ENCODE peak calls at places on chromosomes 12 and 14, in seven cellular contexts. M, H, Y, Q, C, V and G are unnamed samples. For H3K9me3, the result is how much of the 10 kb centered on the place peaks cover.

GRCh38 chr12:2629051-2629450 is 165.7 kb upstream of the FKBP4 start:
- DNase-seq in H (no peak), Y (no peak), C (no peak), V (no peak), M (no peak), Q (no peak), G (no peak)

GRCh38 chr12:76426160-76426559 is 77.9 kb upstream of the BBS10 start:
- DNase-seq in M (no peak), H (no peak), C (no peak), Y (no peak), Q (no peak), V (no peak), G (no peak)

GRCh38 chr14:21734457-21735074 is 60.9 kb upstream of the OR4E1 start:
- DNase-seq in Q (no peak), Y (peak), H (peak), V (peak), M (peak), C (no peak), G (peak)

GRCh38 chr12:132925597-132926416 is 30.3 kb downstream of the ZNF605 start:
- DNase-seq in C (no peak), Y (no peak), M (no peak), H (no peak), V (no peak), Q (no peak), G (no peak)

GRCh38 chr12:24955389-24955788 is 6.5 kb upstream of the BCAT1 start:
- DNase-seq in M (no peak), Q (no peak), Y (no peak), H (no peak), C (no peak), V (no peak), G (no peak)

GRCh38 chr12:100574262-100575074 is 984 bp downstream of the GAS2L3 start:
- DNase-seq in H (peak), V (peak), M (no peak), C (no peak), Y (peak), Q (no peak), G (peak)

GRCh38 chr12:104276192-104277131 is 27.1 kb upstream of the EID3 start:
- DNase-seq in H (peak), C (no peak), Y (no peak), M (no peak), V (no peak), Q (peak), G (no peak)

GRCh38 chr12:40010899-40011774 is 94.7 kb downstream of the SLC2A13 start:
- DNase-seq in M (peak), H (peak), C (peak), V (peak), Q (peak), Y (peak), G (peak)

DNA sequence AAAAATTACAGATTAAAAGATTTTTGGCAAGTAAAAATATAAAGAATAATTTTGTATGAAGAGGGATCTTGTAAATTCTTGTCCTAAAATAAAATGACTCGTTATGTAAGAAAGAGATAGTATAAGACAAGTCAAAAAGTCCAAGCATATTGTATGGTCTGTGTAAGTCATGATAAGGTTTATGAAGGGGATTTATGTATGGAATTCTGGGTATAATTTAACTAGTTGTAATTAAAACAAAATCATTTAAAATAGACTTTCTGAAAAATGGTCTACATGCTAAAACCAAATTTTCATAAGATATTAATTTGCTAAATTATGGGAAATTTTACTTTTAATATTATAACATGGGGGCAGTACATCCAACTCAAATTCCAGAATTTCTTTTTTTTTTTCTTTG is 17.6 kb upstream of the PEX5 start:
- DNase-seq in M (no peak), Q (no peak), Y (peak), H (no peak), C (no peak), V (no peak), G (no peak)
- H3K9me3 ChIP-seq in M (under half), Q (under half), Y (under half), H (under half), C (under half), V (under half), G (under half)

DNA sequence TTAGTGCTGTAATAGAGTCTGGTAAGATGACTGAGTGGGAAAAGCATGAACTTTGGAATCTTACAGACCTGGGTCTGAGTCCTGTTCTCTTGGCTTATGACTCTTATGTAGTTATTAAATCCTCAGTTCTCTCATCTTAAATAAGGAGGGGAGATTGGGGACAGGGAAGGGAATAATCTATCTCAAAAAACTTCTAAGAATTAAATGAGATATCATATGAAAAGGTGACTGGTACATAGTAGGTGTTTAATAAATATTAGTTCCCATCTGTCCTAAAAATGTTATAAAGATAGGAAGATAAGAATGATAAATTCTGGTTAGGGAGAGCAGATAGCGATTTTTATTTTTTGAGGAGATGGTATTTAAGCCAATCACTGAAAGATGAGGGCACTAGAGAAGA is 119.1 kb downstream of the INSM2 start:
- DNase-seq in M (no peak), V (no peak), C (no peak), Q (no peak), H (no peak), Y (no peak), G (no peak)
- H3K9me3 ChIP-seq in M (under half), V (under half), C (under half), Q (under half), H (under half), Y (under half), G (under half)

DNA sequence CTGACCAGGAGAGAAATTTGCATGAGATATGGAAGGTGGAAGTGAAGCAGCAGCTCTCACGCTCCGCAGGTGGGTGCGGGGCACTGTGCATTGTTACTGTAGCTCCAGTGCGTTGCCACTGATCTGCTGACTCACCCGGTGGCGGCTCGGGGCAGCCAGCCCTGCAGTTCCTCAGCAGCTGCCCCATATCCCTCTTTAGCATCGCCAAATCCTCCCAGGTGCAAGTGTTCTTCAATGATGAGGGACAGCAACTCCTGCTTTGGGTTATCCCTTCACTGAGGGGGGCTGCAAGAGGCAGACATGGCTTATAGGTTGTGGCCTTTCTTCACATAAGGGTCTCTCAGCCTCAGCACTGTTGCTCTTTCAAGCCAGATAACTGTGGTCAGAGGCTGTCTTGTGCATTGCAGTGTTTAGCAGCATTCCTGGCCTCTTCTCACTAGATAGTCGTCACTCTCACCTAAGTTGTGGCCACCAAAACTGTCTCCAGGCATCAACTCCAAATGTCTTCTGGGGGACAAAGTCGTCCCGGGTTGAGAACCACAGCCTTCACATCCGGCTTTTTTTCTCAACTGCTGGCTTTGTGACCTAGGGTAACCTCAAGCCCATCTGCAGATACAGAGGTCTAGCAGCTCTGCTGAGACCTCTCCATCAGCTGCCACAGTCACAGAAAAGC is 180.8 kb downstream of the EFCAB11 start:
- DNase-seq in C (no peak), V (peak), Y (peak), H (peak), Q (peak), M (peak), G (peak)
- H3K9me3 ChIP-seq in C (under half), V (under half), Y (under half), H (under half), Q (under half), M (under half), G (under half)

GRCh38 chr14:53137559-53137958 is 15.6 kb downstream of the DDHD1 start:
- DNase-seq in Y (no peak), H (no peak), M (no peak), C (no peak), V (no peak), Q (no peak), G (no peak)

GRCh38 chr14:53144244-53144643 is 8.9 kb downstream of the DDHD1 start:
- DNase-seq in C (no peak), Y (no peak), H (no peak), V (no peak), Q (no peak), M (no peak), G (no peak)

GRCh38 chr14:53140585-53140984 is 12.5 kb downstream of the DDHD1 start:
- DNase-seq in M (no peak), H (no peak), Q (no peak), C (no peak), V (no peak), Y (no peak), G (no peak)
- H3K9me3 ChIP-seq in M (under half), H (under half), Q (under half), C (under half), V (under half), Y (under half), G (under half)

DNA sequence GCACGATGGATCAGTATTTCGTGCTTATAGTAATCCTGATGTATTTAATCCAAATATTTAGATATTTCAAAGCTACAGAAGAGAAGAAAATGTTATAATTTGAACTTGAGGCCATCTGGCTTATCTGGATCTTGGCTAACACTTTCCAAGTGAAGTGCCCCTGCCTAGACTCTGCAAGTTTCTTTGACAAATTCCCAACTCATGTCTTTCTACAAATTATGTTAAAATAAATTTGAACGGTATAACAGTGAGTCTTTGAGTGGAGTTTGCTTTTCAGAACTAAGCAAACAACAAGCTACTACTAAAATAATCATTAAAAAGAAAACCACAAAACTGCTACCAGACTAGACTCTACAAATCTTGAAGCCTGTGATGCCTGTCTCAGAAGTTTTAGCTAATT is 374.4 kb upstream of the PRICKLE1 start:
- DNase-seq in V (no peak), C (no peak), Y (no peak), M (no peak), Q (no peak), H (peak), G (no peak)
- H3K9me3 ChIP-seq in V (under half), C (under half), Y (under half), M (under half), Q (under half), H (under half), G (under half)

GRCh38 chr14:66087231-66087630 is 398.9 kb upstream of the CCDC196 start:
- DNase-seq in V (no peak), Y (no peak), M (no peak), Q (no peak), C (no peak), H (peak), G (no peak)
- H3K9me3 ChIP-seq in V (under half), Y (under half), M (under half), Q (under half), C (under half), H (under half), G (under half)